ENCODE peak calls at places on chromosomes 5 and 9, in eight cellular contexts. O, T, P, Y, X, H, U and K are unnamed samples.
A peak's percentile ranks its signal among the peaks of the same experiment; 100 is the strongest.

GRCh38 chr5:34719029-34719428 is 62.9 kb downstream of the RAI14 start:
- DNase-seq in O (no peak), T (no peak), P (no peak), Y (no peak), X (no peak), H (no peak), U (no peak), K (no peak)

GRCh38 chr5:88551724-88552345 is 283.2 kb upstream of the TMEM161B start:
- DNase-seq in O (no peak), T (no peak), P (no peak), Y (no peak), X (no peak), H (no peak), U (no peak), K (no peak)

GRCh38 chr5:4042311-4042710 is 446.7 kb downstream of the IRX1 start:
- DNase-seq in O (no peak), T (no peak), P (no peak), Y (no peak), X (no peak), H (no peak), U (no peak), K (no peak)

GRCh38 chr5:139823757-139824355 is 28.2 kb downstream of the PSD2 start:
- DNase-seq in O (no peak), T (no peak), P (no peak), Y (no peak), X (no peak), H (no peak), U (no peak), K (no peak)

GRCh38 chr9:130144703-130145102 is 27.5 kb upstream of the NCS1 start:
- DNase-seq in O (no peak), T (no peak), P (no peak), Y (no peak), X (no peak), H (no peak), U (no peak), K (no peak)

GRCh38 chr9:92173318-92173717 is 58.1 kb upstream of the SPTLC1 start:
- DNase-seq in O (no peak), T (no peak), P (no peak), Y (no peak), X (no peak), H (no peak), U (no peak), K (no peak)

GRCh38 chr9:75181748-75182147 is 93.4 kb downstream of the OSTF1 start:
- DNase-seq in O (no peak), T (no peak), P (no peak), Y (no peak), X (no peak), H (peak; percentile 25), U (no peak), K (no peak)

GRCh38 chr9:29211681-29212589 is 1638.7 kb upstream of the C9orf72 start:
- DNase-seq in O (no peak), T (peak; percentile 57), P (no peak), Y (no peak), X (no peak), H (no peak), U (peak; percentile 86), K (no peak)

GRCh38 chr5:156366536-156366935 is 39.6 kb downstream of the SGCD start:
- DNase-seq in O (no peak), T (no peak), P (no peak), Y (no peak), X (no peak), H (no peak), U (no peak), K (no peak)

GRCh38 chr5:96203761-96204160 is 229.3 kb downstream of the PCSK1 start:
- DNase-seq in O (no peak), T (no peak), P (no peak), Y (no peak), X (no peak), H (no peak), U (no peak), K (no peak)

GRCh38 chr5:173557123-173557903 is 59.1 kb downstream of the BOD1 start:
- DNase-seq in O (no peak), T (no peak), P (no peak), Y (no peak), X (no peak), H (no peak), U (no peak), K (no peak)

GRCh38 chr5:149237662-149238061 is 34.0 kb upstream of the AFAP1L1 start:
- DNase-seq in O (no peak), T (no peak), P (no peak), Y (no peak), X (no peak), H (no peak), U (no peak), K (no peak)

GRCh38 chr5:112240011-112240410 is 179.1 kb downstream of the EPB41L4A start:
- DNase-seq in O (no peak), T (no peak), P (no peak), Y (no peak), X (no peak), H (no peak), U (no peak), K (no peak)

GRCh38 chr9:130736834-130737233 is 43.3 kb downstream of the EXOSC2 start:
- DNase-seq in O (no peak), T (no peak), P (no peak), Y (no peak), X (no peak), H (no peak), U (no peak), K (no peak)

GRCh38 chr5:115573133-115573532 is 28.6 kb upstream of the FEM1C start:
- DNase-seq in O (no peak), T (no peak), P (no peak), Y (peak; percentile 84), X (no peak), H (no peak), U (no peak), K (peak; percentile 34)

GRCh38 chr9:116156621-116157314 is 3.2 kb downstream of the PAPPA start:
- DNase-seq in O (peak; percentile 75), T (no peak), P (peak; percentile 11), Y (no peak), X (no peak), H (peak; percentile 28), U (peak; percentile 22), K (no peak)

GRCh38 chr9:135729480-135729879 is 27.5 kb downstream of the KCNT1 start:
- DNase-seq in O (no peak), T (no peak), P (no peak), Y (no peak), X (no peak), H (no peak), U (no peak), K (no peak)